ENCODE peak calls at places on chromosomes 12 and 14, in seven cellular contexts. X is GM04504; M is lower lobe of right lung; Q is CD8-positive, alpha-beta T cell; W is Ammon's horn; C is naive B cell; J is midbrain. L is an unnamed sample.

GRCh38 chr12:91272456-91273063 is 89.9 kb upstream of the DCN start:
- DNase-seq in Q (no peak), M (peak), C (no peak), W (peak), J (peak), X (no peak), L (no peak)

GRCh38 chr12:76137611-76138010 is 53.1 kb upstream of the NAP1L1 start:
- DNase-seq in C (no peak), J (no peak), X (no peak), Q (no peak), M (no peak), W (no peak), L (no peak)

GRCh38 chr12:7295529-7295928 is 8.3 kb upstream of the ACSM4 start:
- DNase-seq in X (no peak), J (no peak), W (no peak), Q (no peak), C (no peak), M (no peak), L (no peak)

GRCh38 chr12:80777587-80777986 is 60.9 kb downstream of the MYF5 start:
- DNase-seq in J (no peak), C (no peak), Q (no peak), X (no peak), W (no peak), M (no peak), L (no peak)

GRCh38 chr12:9334026-9334692 is 126.0 kb upstream of the PZP start:
- DNase-seq in J (no peak), C (no peak), Q (no peak), W (no peak), X (peak), M (no peak), L (no peak)

GRCh38 chr12:14995583-14996425 is 23.0 kb downstream of the PDE6H start:
- DNase-seq in C (peak), W (peak), X (peak), M (no peak), J (peak), Q (no peak), L (peak)

GRCh38 chr12:124390442-124391116 is 95.7 kb downstream of the RFLNA start:
- DNase-seq in J (no peak), X (no peak), C (peak), Q (no peak), M (peak), W (peak), L (peak)

GRCh38 chr12:67068773-67069450 is 200.2 kb upstream of the CAND1 start:
- DNase-seq in W (no peak), X (no peak), Q (peak), M (peak), J (no peak), C (no peak), L (no peak)

GRCh38 chr14:102319351-102320032 is at the start of gene ZNF839:
- DNase-seq in C (peak), X (peak), J (peak), Q (peak), W (peak), M (peak), L (peak)

GRCh38 chr14:55814064-55814463 is 234.1 kb downstream of the KTN1 start:
- DNase-seq in M (no peak), Q (no peak), C (no peak), X (no peak), J (no peak), W (no peak), L (no peak)

GRCh38 chr14:85313801-85314207 is 216.1 kb upstream of the FLRT2 start:
- DNase-seq in C (no peak), W (no peak), Q (no peak), X (no peak), M (no peak), J (no peak), L (no peak)

GRCh38 chr12:118164798-118165486 is 29.0 kb downstream of the PEBP1 start:
- DNase-seq in W (no peak), Q (no peak), C (no peak), X (no peak), M (no peak), J (peak), L (no peak)

GRCh38 chr12:93819048-93819491 is 141.9 kb downstream of the CRADD start:
- DNase-seq in M (no peak), C (no peak), W (peak), Q (no peak), X (peak), J (peak), L (peak)

GRCh38 chr12:19431407-19432308 is 7.6 kb upstream of the AEBP2 start:
- DNase-seq in J (no peak), C (no peak), M (no peak), Q (no peak), X (peak), W (peak), L (no peak)

GRCh38 chr12:65799331-65799730 is 25.0 kb upstream of the HMGA2 start:
- DNase-seq in Q (no peak), M (no peak), C (no peak), X (no peak), J (no peak), W (no peak), L (no peak)

GRCh38 chr14:50085570-50086315 is 30.6 kb downstream of the VCPKMT start:
- DNase-seq in W (peak), J (no peak), C (peak), Q (no peak), X (peak), M (no peak), L (no peak)

GRCh38 chr12:103745962-103746361 is 95.1 kb downstream of the NT5DC3 start:
- DNase-seq in J (no peak), M (no peak), W (no peak), Q (no peak), C (no peak), X (no peak), L (no peak)

GRCh38 chr12:31685801-31686200 is 26.3 kb downstream of the ETFBKMT start:
- DNase-seq in Q (no peak), J (no peak), W (no peak), X (no peak), C (no peak), M (no peak), L (no peak)

GRCh38 chr12:102539651-102540553 is 59.5 kb upstream of the IGF1 start:
- DNase-seq in M (no peak), J (no peak), X (peak), Q (no peak), C (no peak), W (no peak), L (no peak)

GRCh38 chr12:128695697-128696096 is 128.1 kb downstream of the SLC15A4 start:
- DNase-seq in J (no peak), C (no peak), W (no peak), X (no peak), Q (no peak), M (no peak), L (no peak)

GRCh38 chr14:100592461-100592871 is 5.2 kb upstream of the BEGAIN start:
- DNase-seq in J (no peak), C (no peak), X (no peak), M (peak), Q (no peak), W (no peak), L (no peak)

GRCh38 chr14:61749867-61750266 is 12.4 kb upstream of the SNAPC1 start:
- DNase-seq in Q (no peak), X (no peak), J (no peak), W (no peak), M (no peak), C (no peak), L (no peak)

GRCh38 chr12:47507221-47507620 is 198.6 kb downstream of the RPAP3 start:
- DNase-seq in X (no peak), C (no peak), J (no peak), M (no peak), W (no peak), Q (no peak), L (no peak)

GRCh38 chr12:8817856-8818255 is 4.6 kb upstream of the A2ML1 start:
- DNase-seq in J (no peak), Q (no peak), C (no peak), W (no peak), M (no peak), X (no peak), L (no peak)

GRCh38 chr14:95067526-95067925 is 89.8 kb downstream of the DICER1 start:
- DNase-seq in M (no peak), W (no peak), C (no peak), X (no peak), J (no peak), Q (no peak), L (no peak)

GRCh38 chr12:121580959-121581680 is at the start of gene KDM2B:
- DNase-seq in C (peak), W (peak), X (no peak), J (peak), M (no peak), Q (peak), L (peak)

GRCh38 chr12:109710747-109711595 is 2.7 kb upstream of the FAM222A start:
- DNase-seq in J (no peak), C (no peak), M (no peak), W (no peak), X (no peak), Q (no peak), L (no peak)

GRCh38 chr12:53735556-53735955 is 8.3 kb upstream of the CALCOCO1 start:
- DNase-seq in X (no peak), W (no peak), J (no peak), M (no peak), C (no peak), Q (no peak), L (no peak)